ENCODE peak calls at places on chromosomes 11 and 22, in nine cellular contexts. R, B, Z, H, G, P, O, J and I are unnamed samples.

GRCh38 chr11:2203440-2204259 is 32.0 kb upstream of the TH start:
- DNase-seq in J (no peak), H (peak; percentile 5), Z (no peak), O (no peak), P (peak; percentile 43), G (no peak), B (no peak), R (no peak), I (peak; percentile 99)

GRCh38 chr11:11416917-11417316 is 63.9 kb upstream of the CSNK2A3 start:
- DNase-seq in R (peak; percentile 11), Z (no peak), P (no peak), O (peak; percentile 72), B (no peak), G (peak; percentile 65), H (no peak), J (no peak), I (no peak)

GRCh38 chr22:29702931-29703594 is 16.7 kb upstream of the CABP7 start:
- DNase-seq in P (no peak), B (peak; percentile 70), Z (no peak), H (peak; percentile 74), O (no peak), J (peak; percentile 58), G (no peak), R (no peak), I (no peak)

GRCh38 chr11:113148652-113149051 is 165.7 kb upstream of the TTC12 start:
- DNase-seq in H (no peak), P (no peak), G (no peak), Z (no peak), J (peak; percentile 17), R (no peak), O (no peak), B (no peak), I (no peak)

GRCh38 chr11:120945042-120945441 is 78.9 kb upstream of the TBCEL start:
- DNase-seq in P (no peak), Z (no peak), B (no peak), G (no peak), J (peak; percentile 47), R (no peak), O (no peak), H (no peak), I (no peak)

GRCh38 chr11:46298699-46299424 is 21.4 kb downstream of the CREB3L1 start:
- DNase-seq in B (no peak), Z (no peak), O (peak; percentile 83), P (no peak), J (no peak), H (no peak), R (peak; percentile 62), G (peak; percentile 93), I (no peak)

GRCh38 chr11:65134952-65135632 is 773 bp upstream of the SYVN1 start:
- DNase-seq in R (peak; percentile 98), J (peak; percentile 98), B (peak; percentile 96), G (peak; percentile 97), P (peak; percentile 95), H (peak; percentile 99), O (peak; percentile 97), Z (peak; percentile 91), I (peak; percentile 94)

GRCh38 chr22:40635008-40635939 is 1.2 kb downstream of the MRTFA start:
- DNase-seq in J (peak; percentile 17), R (no peak), B (no peak), G (peak; percentile 60), H (no peak), Z (no peak), O (peak; percentile 37), P (no peak), I (no peak)

GRCh38 chr22:30919973-30920372 is 48.6 kb downstream of the MORC2 start:
- DNase-seq in O (no peak), J (no peak), Z (no peak), G (no peak), B (no peak), H (no peak), R (no peak), P (no peak), I (no peak)

GRCh38 chr11:102564110-102564509 is 33.6 kb upstream of the MMP7 start:
- DNase-seq in B (no peak), R (peak; percentile 56), G (peak; percentile 88), P (no peak), Z (no peak), O (peak; percentile 36), J (no peak), H (no peak), I (no peak)

GRCh38 chr11:102561636-102562035 is 31.1 kb upstream of the MMP7 start:
- DNase-seq in J (no peak), P (no peak), Z (no peak), H (no peak), O (no peak), B (no peak), R (no peak), G (no peak), I (no peak)

GRCh38 chr11:102555091-102555490 is 24.5 kb upstream of the MMP7 start:
- DNase-seq in Z (no peak), H (no peak), G (no peak), J (no peak), O (no peak), R (no peak), B (no peak), P (no peak), I (no peak)

GRCh38 chr11:102559839-102560238 is 29.3 kb upstream of the MMP7 start:
- DNase-seq in O (no peak), R (no peak), J (no peak), G (no peak), P (no peak), H (no peak), B (no peak), Z (peak; percentile 7), I (no peak)

DNA sequence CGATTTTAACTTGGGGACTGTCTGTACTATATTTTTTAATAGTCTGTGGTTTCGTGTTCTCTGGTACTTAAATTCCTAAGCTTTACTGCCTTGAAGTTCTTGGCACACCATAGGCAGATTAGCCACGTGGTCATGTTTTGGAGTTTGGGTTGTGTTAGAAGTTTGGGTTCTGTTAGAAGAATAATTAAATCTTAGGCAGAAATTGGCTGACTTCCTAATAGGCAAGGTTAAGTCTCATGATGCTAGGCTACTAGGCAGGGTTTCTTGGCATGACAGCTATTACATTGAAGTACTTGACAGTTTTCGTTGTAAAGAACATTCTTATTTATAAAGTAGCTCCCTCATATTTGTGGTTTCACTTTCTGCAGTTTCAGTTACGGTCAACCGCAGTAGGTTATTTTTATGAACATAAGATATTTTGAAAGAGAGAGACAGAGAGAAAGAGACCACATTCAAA is 30.0 kb upstream of the MMP7 start:
- DNase-seq in Z (peak; percentile 2), H (no peak), R (no peak), O (peak; percentile 79), G (peak; percentile 52), P (peak; percentile 15), B (peak; percentile 62), J (no peak), I (no peak)
- H3K4me1 ChIP-seq in Z (peaks cover 21% of the 10 kb centered on the region), H (no peaks in the 10 kb centered on the region), R (peaks cover 25% of the 10 kb centered on the region), O (no peaks in the 10 kb centered on the region), G (no peaks in the 10 kb centered on the region), P (peaks cover 18% of the 10 kb centered on the region), B (peaks cover 14% of the 10 kb centered on the region), J (peaks cover 13% of the 10 kb centered on the region), I (peaks cover 22% of the 10 kb centered on the region)

DNA sequence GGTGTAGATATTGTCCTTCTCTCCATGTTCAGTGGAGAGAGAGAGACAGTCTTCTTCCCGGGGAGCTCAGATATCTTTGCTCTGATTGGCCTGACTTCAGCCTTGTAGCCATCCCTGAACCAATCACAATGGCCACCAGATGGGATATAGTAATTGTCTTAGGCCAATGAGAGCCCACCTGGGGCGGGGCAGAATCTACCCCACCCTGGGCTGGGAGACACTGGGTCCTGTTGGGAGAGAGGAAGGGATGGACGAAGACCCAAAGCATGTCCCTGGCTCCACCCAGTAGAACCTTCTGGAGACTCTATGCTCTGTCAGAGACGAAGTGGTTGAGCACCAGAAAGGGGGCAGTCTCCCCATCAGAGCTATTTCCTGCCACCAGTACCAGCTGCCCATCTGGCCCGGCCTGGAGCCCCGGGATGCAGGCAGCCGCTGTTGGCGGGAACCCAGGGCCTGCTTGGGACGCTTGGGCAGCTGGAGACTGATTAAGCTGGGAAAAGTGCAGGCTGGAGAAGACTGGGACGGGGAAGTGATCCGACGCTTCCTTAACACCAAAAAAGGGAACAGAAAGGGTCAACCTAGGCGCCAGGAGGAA is 31.6 kb upstream of the CBX7 start:
- DNase-seq in R (peak; percentile 29), H (no peak), B (no peak), O (peak; percentile 93), G (peak; percentile 63), Z (no peak), J (peak; percentile 63), P (no peak), I (no peak)
- H3K4me3 ChIP-seq in R (no peak overlapping the region), H (no peak overlapping the region), B (no peak overlapping the region), O (no peak overlapping the region), G (no peak overlapping the region), Z (no peak overlapping the region), J (no peak overlapping the region), P (no peak overlapping the region), I (no peak overlapping the region)

DNA sequence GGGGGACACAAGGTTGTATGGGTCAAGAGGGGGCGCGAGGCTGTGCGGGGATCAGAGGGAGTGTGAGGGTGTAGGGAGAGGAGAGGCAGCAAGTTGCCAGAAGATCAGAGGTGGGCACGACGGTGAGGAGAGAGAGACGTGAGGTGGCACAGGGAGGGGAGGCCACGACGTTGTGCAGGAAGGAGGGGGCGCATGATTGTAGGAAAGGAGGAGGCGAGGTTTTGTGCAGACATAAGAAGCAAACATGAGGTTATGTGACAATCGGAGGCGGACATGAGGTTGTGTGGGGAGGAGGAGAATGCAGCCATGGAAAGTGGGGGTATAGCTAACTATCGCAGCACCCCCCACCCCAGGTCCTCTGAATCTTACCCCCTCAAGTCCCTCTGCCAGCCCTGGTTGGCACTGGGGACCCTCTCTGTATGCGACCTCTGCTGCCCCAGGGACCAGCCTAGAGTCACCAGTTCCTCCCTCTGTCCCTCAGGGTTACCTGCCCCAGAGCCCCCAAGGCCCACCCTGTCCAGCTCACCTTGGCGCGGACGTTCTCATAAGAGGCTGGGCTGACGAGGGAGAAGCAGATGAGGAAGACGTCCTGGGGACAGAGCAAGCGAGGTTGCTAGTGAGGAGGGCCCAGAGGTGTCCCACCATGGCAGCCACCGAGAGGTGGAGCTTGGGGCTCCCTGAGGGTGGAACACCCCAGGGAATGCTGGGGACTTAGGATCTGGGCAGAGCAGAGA is 12.5 kb downstream of the RAC2 start:
- DNase-seq in H (no peak), Z (peak; percentile 74), B (no peak), J (no peak), O (no peak), P (peak; percentile 7), G (no peak), R (no peak), I (peak; percentile 18)
- H3K4me1 ChIP-seq in H (no peaks in the 10 kb centered on the region), Z (peaks cover 92% of the 10 kb centered on the region), B (peaks cover 25% of the 10 kb centered on the region), J (no peaks in the 10 kb centered on the region), O (no peaks in the 10 kb centered on the region), P (peaks cover 5% of the 10 kb centered on the region), G (peaks cover 22% of the 10 kb centered on the region), R (peaks cover 26% of the 10 kb centered on the region), I (no peaks in the 10 kb centered on the region)

DNA sequence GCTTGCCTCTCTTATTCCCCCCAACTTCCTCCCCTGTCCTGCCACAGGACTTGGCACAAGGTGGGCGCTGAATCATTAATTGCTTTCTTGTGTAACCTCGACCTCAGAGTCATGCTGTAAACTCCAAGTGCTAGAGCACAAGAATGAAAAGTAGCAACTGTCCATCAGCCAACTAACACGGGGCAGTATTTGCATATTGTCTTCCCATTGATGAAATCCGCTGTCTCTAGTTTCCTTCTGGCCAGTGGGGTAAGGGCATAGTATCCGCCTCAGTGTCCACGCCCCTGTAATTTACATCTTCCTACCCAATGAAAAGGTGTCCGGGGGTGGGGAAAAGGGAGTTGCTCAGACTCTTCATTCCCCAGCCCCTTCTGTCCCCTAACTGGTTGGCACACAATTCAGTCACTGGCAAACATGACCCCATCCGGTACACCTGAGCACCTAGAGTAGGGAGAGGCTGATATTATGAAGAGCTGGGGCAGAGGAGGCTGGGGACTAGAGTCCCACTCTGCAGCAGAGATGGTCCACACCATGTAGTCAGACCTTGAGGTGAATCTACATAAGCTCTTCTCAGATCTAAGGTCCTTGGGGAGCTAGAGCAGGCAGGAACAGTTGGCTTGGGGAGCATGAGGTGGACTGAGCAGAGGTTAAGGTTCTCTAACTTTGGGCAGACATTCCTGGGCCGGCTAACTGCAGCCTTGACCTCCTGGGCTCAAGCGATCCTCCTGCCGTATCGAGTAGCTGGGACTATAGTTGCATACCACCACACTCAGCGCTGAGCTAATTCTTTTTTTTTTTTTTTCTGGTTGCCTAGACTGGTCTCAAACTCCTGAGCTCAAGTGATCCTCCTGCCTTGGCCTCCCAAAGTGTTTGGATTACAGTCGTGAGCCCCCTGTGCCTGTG is 6.8 kb upstream of the GGA1 start:
- DNase-seq in O (peak; percentile 75), Z (no peak), J (peak; percentile 97), R (peak; percentile 30), H (no peak), P (peak; percentile 69), G (peak; percentile 33), B (peak; percentile 85), I (peak; percentile 87)
- H3K4me3 ChIP-seq in O (no peak overlapping the region), Z (no peak overlapping the region), J (peak overlapping the region; percentile 4), R (no peak overlapping the region), H (no peak overlapping the region), P (no peak overlapping the region), G (no peak overlapping the region), B (no peak overlapping the region), I (peak overlapping the region; percentile 23)